ENCODE peak calls at places on chromosome 4, in four cellular contexts. M, H, O and J are unnamed samples.

GRCh38 chr4:82284858-82285805 is 88.7 kb downstream of the HNRNPD start:
- DNase-seq in O (peak; percentile 100), H (peak; percentile 98), M (peak; percentile 93), J (peak; percentile 100)

GRCh38 chr4:40119344-40119743 is 62.7 kb downstream of the N4BP2 start:
- DNase-seq in H (no peak), O (no peak), M (no peak), J (no peak)

GRCh38 chr4:78720994-78721677 is 55.0 kb upstream of the BMP2K start:
- DNase-seq in O (no peak), M (no peak), H (no peak), J (no peak)

GRCh38 chr4:182969651-182970279 is 52.6 kb upstream of the DCTD start:
- DNase-seq in M (no peak), H (peak; percentile 28), O (no peak), J (no peak)

GRCh38 chr4:61468091-61468720 is 268.1 kb downstream of the ADGRL3 start:
- DNase-seq in O (no peak), M (peak; percentile 84), H (peak; percentile 1), J (no peak)

GRCh38 chr4:173169178-173169427 is 492 bp downstream of the GALNT7 start:
- DNase-seq in M (no peak), O (no peak), H (no peak), J (no peak)

GRCh38 chr4:168696828-168697227 is 200.0 kb downstream of the PALLD start:
- DNase-seq in M (no peak), O (no peak), H (no peak), J (no peak)

GRCh38 chr4:127505203-127505602 is 127.6 kb upstream of the INTU start:
- DNase-seq in O (no peak), M (no peak), H (no peak), J (no peak)

GRCh38 chr4:7156273-7157139 is 35.8 kb upstream of the SORCS2 start:
- DNase-seq in H (peak; percentile 27), O (peak; percentile 56), M (no peak), J (no peak)

GRCh38 chr4:116829187-116829586 is 256.2 kb downstream of the TRAM1L1 start:
- DNase-seq in M (no peak), O (no peak), H (peak; percentile 19), J (no peak)

GRCh38 chr4:176359590-176359989 is 39.8 kb downstream of the SPCS3 start:
- DNase-seq in H (no peak), M (no peak), O (no peak), J (no peak)

GRCh38 chr4:162793004-162793403 is 373.7 kb downstream of the NAF1 start:
- DNase-seq in M (no peak), H (no peak), O (no peak), J (no peak)

GRCh38 chr4:95980877-95981360 is 141.0 kb downstream of the PDHA2 start:
- DNase-seq in O (no peak), H (no peak), M (no peak), J (no peak)

GRCh38 chr4:56253631-56254241 is 133.6 kb downstream of the AASDH start:
- DNase-seq in O (no peak), M (no peak), H (no peak), J (no peak)

GRCh38 chr4:108512615-108513505 is 107.5 kb upstream of the RPL34 start:
- DNase-seq in M (no peak), H (peak; percentile 11), O (no peak), J (no peak)

GRCh38 chr4:111937368-111937767 is 207.9 kb upstream of the FAM241A start:
- DNase-seq in H (peak; percentile 27), O (no peak), M (peak; percentile 64), J (no peak)

GRCh38 chr4:94277539-94277938 is 65.1 kb downstream of the HPGDS start:
- DNase-seq in M (no peak), O (no peak), H (no peak), J (no peak)

GRCh38 chr4:145234086-145234694 is 53.8 kb upstream of the OTUD4 start:
- DNase-seq in O (no peak), H (peak; percentile 46), M (peak; percentile 45), J (no peak)
- TF ChIP-seq CTCF in O (peak; percentile 56), H (peak; percentile 73), M (peak; percentile 81), J (peak; percentile 76)

DNA sequence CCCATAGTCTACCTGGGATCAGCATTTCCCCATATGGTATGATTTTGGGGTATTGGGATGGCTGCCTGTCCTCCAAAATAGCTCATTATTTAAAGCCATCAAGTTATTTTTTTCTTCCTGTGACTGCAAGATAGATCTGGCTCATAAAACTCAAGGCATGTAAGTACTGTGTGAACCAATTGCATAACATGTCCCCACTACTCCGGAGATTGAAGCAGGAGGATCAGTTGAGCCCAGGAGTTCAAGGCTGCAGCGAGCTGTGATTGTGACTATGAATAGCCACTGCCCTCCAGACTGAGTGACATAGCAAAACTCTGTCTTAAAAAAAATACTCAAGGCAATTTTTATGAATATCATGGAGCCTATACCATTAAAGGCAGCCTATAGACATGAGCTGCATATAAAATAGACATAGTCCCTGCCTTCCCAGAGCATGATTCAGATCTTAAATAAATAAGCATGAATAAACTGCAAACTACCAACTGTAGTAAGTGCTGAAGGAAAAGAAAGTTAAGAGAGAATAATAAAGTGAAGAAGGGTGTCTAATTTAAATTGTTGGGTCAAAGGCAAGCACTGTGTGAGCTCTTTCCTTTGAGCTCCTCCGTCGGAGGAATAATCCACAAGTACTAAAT is 16.9 kb upstream of the MMAA start:
- DNase-seq in H (no peak), O (no peak), M (no peak), J (no peak)
- TF ChIP-seq CTCF in H (no peak), O (no peak), M (no peak), J (no peak)

GRCh38 chr4:73923631-73923937 is 54.4 kb downstream of the CXCL1 start:
- DNase-seq in H (no peak), O (no peak), M (no peak), J (no peak)

GRCh38 chr4:73919691-73920090 is 50.5 kb downstream of the CXCL1 start:
- DNase-seq in M (no peak), O (no peak), H (no peak), J (no peak)

GRCh38 chr4:73918058-73918457 is 48.9 kb downstream of the CXCL1 start:
- DNase-seq in H (no peak), M (no peak), O (no peak), J (no peak)

GRCh38 chr4:73922317-73922716 is 53.1 kb downstream of the CXCL1 start:
- DNase-seq in H (no peak), M (no peak), O (no peak), J (no peak)

GRCh38 chr4:73922766-73923630 is 53.8 kb downstream of the CXCL1 start:
- DNase-seq in O (no peak), H (peak; percentile 47), M (no peak), J (no peak)
- TF ChIP-seq CTCF in O (peak; percentile 32), H (peak; percentile 76), M (peak; percentile 61), J (peak; percentile 73)

DNA sequence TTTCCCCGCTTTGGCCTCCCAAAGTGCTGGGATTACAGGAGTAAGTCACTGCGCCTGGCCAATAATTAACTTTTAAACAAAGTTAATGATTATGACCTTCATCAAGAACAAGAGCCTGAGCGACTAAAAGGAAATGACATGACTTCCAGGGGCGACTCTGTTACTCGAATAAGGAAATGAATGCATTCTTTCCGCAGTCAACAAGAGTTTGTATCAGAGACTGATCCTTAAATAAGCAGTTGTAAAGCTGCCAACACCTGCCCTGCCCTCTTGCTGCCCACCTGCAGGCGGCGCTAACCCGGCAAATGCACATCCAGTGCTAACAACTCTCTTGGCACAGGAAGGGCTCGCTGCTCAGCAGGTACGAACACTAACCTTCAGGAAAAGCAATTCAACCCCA is 27.3 kb downstream of the WDR1 start:
- DNase-seq in M (no peak), H (peak; percentile 33), O (no peak), J (no peak)
- TF ChIP-seq CTCF in M (peak; percentile 41), H (no peak), O (no peak), J (peak; percentile 39)

GRCh38 chr4:150827226-150827625 is 187.9 kb downstream of the LRBA start:
- DNase-seq in H (no peak), O (no peak), M (no peak), J (no peak)

GRCh38 chr4:150822407-150822806 is 192.7 kb downstream of the LRBA start:
- DNase-seq in O (no peak), M (no peak), H (no peak), J (no peak)

GRCh38 chr4:150826302-150826701 is 188.8 kb downstream of the LRBA start:
- DNase-seq in H (no peak), O (no peak), M (no peak), J (no peak)

GRCh38 chr4:150828159-150828558 is 186.9 kb downstream of the LRBA start:
- DNase-seq in O (no peak), H (no peak), M (no peak), J (no peak)
- TF ChIP-seq CTCF in O (no peak), H (no peak), M (no peak), J (no peak)

GRCh38 chr4:17574206-17574605 is 2.8 kb upstream of the LAP3 start:
- DNase-seq in M (no peak), O (no peak), H (no peak), J (no peak)

GRCh38 chr4:17577660-17578481 is 873 bp downstream of the LAP3 start:
- DNase-seq in M (no peak), O (peak; percentile 78), H (no peak), J (no peak)

GRCh38 chr4:17578482-17578891 is 1.5 kb downstream of the LAP3 start:
- DNase-seq in M (no peak), O (no peak), H (no peak), J (no peak)

GRCh38 chr4:17580969-17581368 is 4.0 kb downstream of the LAP3 start:
- DNase-seq in O (no peak), M (no peak), H (no peak), J (no peak)

DNA sequence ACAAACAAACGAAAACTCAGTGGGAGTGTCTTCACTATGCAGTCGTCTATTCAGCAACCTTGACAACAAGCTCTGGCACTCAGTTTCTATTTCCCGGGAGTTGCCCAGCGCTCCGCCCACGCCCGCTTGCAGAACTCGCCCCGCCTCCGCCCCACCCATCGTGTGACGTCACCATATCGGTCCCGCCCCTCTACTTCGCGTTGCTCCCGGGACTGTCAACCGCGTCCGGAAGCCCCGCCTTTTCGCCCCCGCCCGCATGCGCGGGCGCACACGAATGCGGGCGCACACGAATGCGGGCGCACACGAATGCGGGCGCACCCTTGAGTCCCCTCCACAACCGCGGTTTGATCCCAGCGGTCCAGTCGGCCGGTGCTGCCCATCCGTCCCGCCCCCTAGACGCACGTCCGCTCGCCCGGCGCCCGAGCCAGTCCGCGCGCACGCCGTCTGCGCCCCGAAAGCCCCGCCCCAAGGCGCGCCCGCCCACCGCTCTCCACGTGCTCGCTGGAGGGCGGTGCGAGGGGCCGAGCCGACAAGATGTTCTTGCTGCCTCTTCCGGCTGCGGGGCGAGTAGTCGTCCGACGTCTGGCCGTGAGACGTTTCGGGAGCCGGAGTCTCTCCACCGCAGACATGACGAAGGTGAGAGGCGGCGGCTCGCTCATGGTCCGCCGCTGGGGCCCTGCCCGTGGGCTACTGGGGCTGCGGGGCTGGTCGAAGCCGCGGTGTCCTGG is at the start of gene LAP3:
- DNase-seq in O (peak; percentile 99), M (peak; percentile 86), H (peak; percentile 91), J (peak; percentile 99)
- TF ChIP-seq CTCF in O (no peak), M (no peak), H (no peak), J (no peak)